ENCODE peak calls at places on chromosome X, in nine cellular contexts. One of them, this sample, is unnamed.
A peak's percentile ranks its signal among the peaks of the same experiment; 100 is the strongest.

GRCh38 chrX:29561417-29561816 is 653.9 kb upstream of the MAGEB2 start:
- DNase-seq in naive thymus-derived CD8-positive, alpha-beta T cell: no peak
- DNase-seq in occipital lobe: no peak
- DNase-seq in GM04504: no peak
- DNase-seq in ELR: no peak
- DNase-seq in putamen: no peak
- DNase-seq in NCI-H510A treated with DMSO at 0.1 percent for 48 hours: no peak
- DNase-seq in NCI-H460: peak; percentile 21
- DNase-seq in stimulated activated CD8-positive, alpha-beta memory T cell treated with anti-CD3 and anti-CD28 coated beads, Interleukin-12 subunit alpha, Interleukin-12 subunit beta, amount 100 ng/mL, for 4 hours: no peak
- DNase-seq in this sample: no peak

GRCh38 chrX:121132675-121133074 is 85.3 kb downstream of the GLUD2 start:
- DNase-seq in naive thymus-derived CD8-positive, alpha-beta T cell: no peak
- DNase-seq in occipital lobe: no peak
- DNase-seq in GM04504: no peak
- DNase-seq in ELR: no peak
- DNase-seq in putamen: no peak
- DNase-seq in NCI-H510A treated with DMSO at 0.1 percent for 48 hours: no peak
- DNase-seq in NCI-H460: no peak
- DNase-seq in stimulated activated CD8-positive, alpha-beta memory T cell treated with anti-CD3 and anti-CD28 coated beads, Interleukin-12 subunit alpha, Interleukin-12 subunit beta, amount 100 ng/mL, for 4 hours: no peak
- DNase-seq in this sample: no peak

GRCh38 chrX:152997337-152997736 is 3.4 kb upstream of the PNMA5 start:
- DNase-seq in naive thymus-derived CD8-positive, alpha-beta T cell: no peak
- DNase-seq in occipital lobe: no peak
- DNase-seq in GM04504: no peak
- DNase-seq in ELR: no peak
- DNase-seq in putamen: no peak
- DNase-seq in NCI-H510A treated with DMSO at 0.1 percent for 48 hours: no peak
- DNase-seq in NCI-H460: no peak
- DNase-seq in stimulated activated CD8-positive, alpha-beta memory T cell treated with anti-CD3 and anti-CD28 coated beads, Interleukin-12 subunit alpha, Interleukin-12 subunit beta, amount 100 ng/mL, for 4 hours: no peak
- DNase-seq in this sample: no peak

GRCh38 chrX:9745417-9746115 is 20.1 kb downstream of the GPR143 start:
- DNase-seq in naive thymus-derived CD8-positive, alpha-beta T cell: no peak
- DNase-seq in occipital lobe: no peak
- DNase-seq in GM04504: no peak
- DNase-seq in ELR: peak; percentile 63
- DNase-seq in putamen: no peak
- DNase-seq in NCI-H510A treated with DMSO at 0.1 percent for 48 hours: no peak
- DNase-seq in NCI-H460: no peak
- DNase-seq in stimulated activated CD8-positive, alpha-beta memory T cell treated with anti-CD3 and anti-CD28 coated beads, Interleukin-12 subunit alpha, Interleukin-12 subunit beta, amount 100 ng/mL, for 4 hours: no peak
- DNase-seq in this sample: no peak

GRCh38 chrX:16718824-16719333 is 533 bp upstream of the SYAP1 start:
- DNase-seq in naive thymus-derived CD8-positive, alpha-beta T cell: no peak
- DNase-seq in occipital lobe: no peak
- DNase-seq in GM04504: no peak
- DNase-seq in ELR: no peak
- DNase-seq in putamen: no peak
- DNase-seq in NCI-H510A treated with DMSO at 0.1 percent for 48 hours: no peak
- DNase-seq in NCI-H460: no peak
- DNase-seq in stimulated activated CD8-positive, alpha-beta memory T cell treated with anti-CD3 and anti-CD28 coated beads, Interleukin-12 subunit alpha, Interleukin-12 subunit beta, amount 100 ng/mL, for 4 hours: no peak
- DNase-seq in this sample: no peak

GRCh38 chrX:49951524-49952193 is 29.3 kb downstream of the CLCN5 start:
- DNase-seq in naive thymus-derived CD8-positive, alpha-beta T cell: no peak
- DNase-seq in occipital lobe: no peak
- DNase-seq in GM04504: no peak
- DNase-seq in ELR: no peak
- DNase-seq in putamen: no peak
- DNase-seq in NCI-H510A treated with DMSO at 0.1 percent for 48 hours: no peak
- DNase-seq in NCI-H460: no peak
- DNase-seq in stimulated activated CD8-positive, alpha-beta memory T cell treated with anti-CD3 and anti-CD28 coated beads, Interleukin-12 subunit alpha, Interleukin-12 subunit beta, amount 100 ng/mL, for 4 hours: no peak
- DNase-seq in this sample: peak; percentile 53

GRCh38 chrX:119194631-119195030 is 41.5 kb upstream of the PGRMC1 start:
- DNase-seq in naive thymus-derived CD8-positive, alpha-beta T cell: no peak
- DNase-seq in occipital lobe: no peak
- DNase-seq in GM04504: no peak
- DNase-seq in ELR: peak; percentile 9
- DNase-seq in putamen: no peak
- DNase-seq in NCI-H510A treated with DMSO at 0.1 percent for 48 hours: peak; percentile 1
- DNase-seq in NCI-H460: no peak
- DNase-seq in stimulated activated CD8-positive, alpha-beta memory T cell treated with anti-CD3 and anti-CD28 coated beads, Interleukin-12 subunit alpha, Interleukin-12 subunit beta, amount 100 ng/mL, for 4 hours: no peak
- DNase-seq in this sample: no peak

GRCh38 chrX:132590350-132591026 is 101.7 kb upstream of the MBNL3 start:
- DNase-seq in naive thymus-derived CD8-positive, alpha-beta T cell: no peak
- DNase-seq in occipital lobe: no peak
- DNase-seq in GM04504: no peak
- DNase-seq in ELR: no peak
- DNase-seq in putamen: no peak
- DNase-seq in NCI-H510A treated with DMSO at 0.1 percent for 48 hours: no peak
- DNase-seq in NCI-H460: no peak
- DNase-seq in stimulated activated CD8-positive, alpha-beta memory T cell treated with anti-CD3 and anti-CD28 coated beads, Interleukin-12 subunit alpha, Interleukin-12 subunit beta, amount 100 ng/mL, for 4 hours: no peak
- DNase-seq in this sample: no peak

GRCh38 chrX:119693996-119694451 is 1.1 kb upstream of the SEPTIN6 start:
- DNase-seq in naive thymus-derived CD8-positive, alpha-beta T cell: no peak
- DNase-seq in occipital lobe: no peak
- DNase-seq in GM04504: no peak
- DNase-seq in ELR: no peak
- DNase-seq in putamen: no peak
- DNase-seq in NCI-H510A treated with DMSO at 0.1 percent for 48 hours: no peak
- DNase-seq in NCI-H460: no peak
- DNase-seq in stimulated activated CD8-positive, alpha-beta memory T cell treated with anti-CD3 and anti-CD28 coated beads, Interleukin-12 subunit alpha, Interleukin-12 subunit beta, amount 100 ng/mL, for 4 hours: no peak
- DNase-seq in this sample: no peak

This sample was measured in astrocyte of the cerebellum.